ENCODE peak calls at places on chromosome 10, in eight cellular contexts. One of them, this sample, is unnamed.

GRCh38 chr10:43861966-43862751 is 213.5 kb upstream of the ZNF32 start:
- DNase-seq in spleen: no peak
- DNase-seq in Peyer's patch: no peak
- DNase-seq in uterus: no peak
- DNase-seq in prostate gland: no peak
- DNase-seq in body of pancreas: no peak
- DNase-seq in A549: no peak
- DNase-seq in ovary: no peak
- DNase-seq in this sample: no peak

GRCh38 chr10:46006219-46006618 is 24.2 kb downstream of the NCOA4 start:
- DNase-seq in spleen: no peak
- DNase-seq in Peyer's patch: no peak
- DNase-seq in uterus: no peak
- DNase-seq in prostate gland: no peak
- DNase-seq in body of pancreas: no peak
- DNase-seq in A549: no peak
- DNase-seq in ovary: no peak
- DNase-seq in this sample: no peak

GRCh38 chr10:33732176-33733025 is 397.9 kb upstream of the NRP1 start:
- DNase-seq in spleen: no peak
- DNase-seq in Peyer's patch: no peak
- DNase-seq in uterus: no peak
- DNase-seq in prostate gland: no peak
- DNase-seq in body of pancreas: no peak
- DNase-seq in A549: no peak
- DNase-seq in ovary: no peak
- DNase-seq in this sample: no peak

GRCh38 chr10:100303724-100304319 is 17.3 kb upstream of the BLOC1S2 start:
- DNase-seq in spleen: no peak
- DNase-seq in Peyer's patch: no peak
- DNase-seq in uterus: no peak
- DNase-seq in prostate gland: no peak
- DNase-seq in body of pancreas: no peak
- DNase-seq in A549: peak
- DNase-seq in ovary: no peak
- DNase-seq in this sample: no peak

GRCh38 chr10:30782543-30783461 is 153.2 kb upstream of the LYZL2 start:
- DNase-seq in spleen: no peak
- DNase-seq in Peyer's patch: no peak
- DNase-seq in uterus: no peak
- DNase-seq in prostate gland: no peak
- DNase-seq in body of pancreas: no peak
- DNase-seq in A549: no peak
- DNase-seq in ovary: no peak
- DNase-seq in this sample: peak

GRCh38 chr10:86684305-86684704 is 16.0 kb downstream of the LDB3 start:
- DNase-seq in spleen: no peak
- DNase-seq in Peyer's patch: no peak
- DNase-seq in uterus: peak
- DNase-seq in prostate gland: no peak
- DNase-seq in body of pancreas: no peak
- DNase-seq in A549: no peak
- DNase-seq in ovary: peak
- DNase-seq in this sample: peak

GRCh38 chr10:116694253-116694926 is 48.0 kb downstream of the HSPA12A start:
- DNase-seq in spleen: no peak
- DNase-seq in Peyer's patch: no peak
- DNase-seq in uterus: no peak
- DNase-seq in prostate gland: no peak
- DNase-seq in body of pancreas: no peak
- DNase-seq in A549: no peak
- DNase-seq in ovary: no peak
- DNase-seq in this sample: no peak

GRCh38 chr10:77643795-77644468 is 6.3 kb upstream of the KCNMA1 start:
- DNase-seq in spleen: no peak
- DNase-seq in Peyer's patch: no peak
- DNase-seq in uterus: no peak
- DNase-seq in prostate gland: peak
- DNase-seq in body of pancreas: peak
- DNase-seq in A549: peak
- DNase-seq in ovary: peak
- DNase-seq in this sample: no peak

GRCh38 chr10:110052911-110053310 is 45.1 kb downstream of the ADD3 start:
- DNase-seq in spleen: no peak
- DNase-seq in Peyer's patch: no peak
- DNase-seq in uterus: no peak
- DNase-seq in prostate gland: no peak
- DNase-seq in body of pancreas: no peak
- DNase-seq in A549: no peak
- DNase-seq in ovary: no peak
- DNase-seq in this sample: no peak

GRCh38 chr10:86536294-86536861 is 14.8 kb upstream of the WAPL start:
- DNase-seq in spleen: peak
- DNase-seq in Peyer's patch: peak
- DNase-seq in uterus: no peak
- DNase-seq in prostate gland: no peak
- DNase-seq in body of pancreas: no peak
- DNase-seq in A549: no peak
- DNase-seq in ovary: no peak
- DNase-seq in this sample: no peak

GRCh38 chr10:62323751-62324150 is 50.4 kb upstream of the ZNF365 start:
- DNase-seq in spleen: no peak
- DNase-seq in Peyer's patch: no peak
- DNase-seq in uterus: no peak
- DNase-seq in prostate gland: no peak
- DNase-seq in body of pancreas: no peak
- DNase-seq in A549: no peak
- DNase-seq in ovary: no peak
- DNase-seq in this sample: no peak

DNA sequence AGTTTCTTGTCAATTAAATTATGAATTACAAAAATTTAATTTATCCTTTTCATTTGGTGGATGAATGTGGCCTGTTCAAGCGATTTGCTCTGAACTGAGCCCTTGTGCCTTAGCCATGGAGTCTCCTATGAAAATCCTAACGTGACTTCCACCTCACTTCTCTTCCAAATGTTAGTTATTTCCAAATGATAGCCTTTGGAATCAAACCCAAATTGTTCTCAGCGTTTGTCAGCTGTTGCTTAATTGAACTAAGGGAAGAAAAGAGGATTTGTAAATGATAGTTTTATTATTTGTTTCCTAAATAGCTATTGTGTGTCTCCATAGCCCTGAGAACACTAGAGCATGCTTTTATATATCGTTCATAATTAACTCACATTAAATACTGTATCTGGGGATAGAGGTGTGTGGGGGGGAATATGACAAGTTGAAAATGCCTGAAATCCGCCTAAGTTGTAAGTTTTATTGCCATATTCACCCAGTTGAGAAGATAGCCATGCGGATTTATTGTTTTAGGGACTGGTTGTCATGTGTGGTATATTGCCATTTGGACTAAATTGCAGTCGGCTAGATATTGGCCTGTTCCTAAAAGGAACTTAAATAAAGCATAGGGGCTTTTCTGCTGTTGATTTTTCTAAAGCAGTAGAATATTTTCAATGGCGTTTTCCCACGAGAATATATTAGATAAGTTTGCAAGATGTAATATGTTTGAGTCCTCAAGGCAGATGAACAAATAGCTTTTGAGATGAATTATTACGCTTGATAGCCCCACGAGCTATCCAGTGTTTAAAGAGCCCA is 2.6 kb downstream of the CELF2 start:
- DNase-seq in spleen: no peak
- DNase-seq in Peyer's patch: no peak
- DNase-seq in uterus: no peak
- DNase-seq in prostate gland: no peak
- DNase-seq in body of pancreas: no peak
- DNase-seq in A549: no peak
- DNase-seq in ovary: no peak
- DNase-seq in this sample: no peak
- H3K4me3 ChIP-seq in spleen: no peak
- H3K4me3 ChIP-seq in Peyer's patch: no peak
- H3K4me3 ChIP-seq in uterus: peak
- H3K4me3 ChIP-seq in prostate gland: no peak
- H3K4me3 ChIP-seq in body of pancreas: no peak
- H3K4me3 ChIP-seq in A549: no peak
- H3K4me3 ChIP-seq in ovary: peak
- H3K4me3 ChIP-seq in this sample: peak

DNA sequence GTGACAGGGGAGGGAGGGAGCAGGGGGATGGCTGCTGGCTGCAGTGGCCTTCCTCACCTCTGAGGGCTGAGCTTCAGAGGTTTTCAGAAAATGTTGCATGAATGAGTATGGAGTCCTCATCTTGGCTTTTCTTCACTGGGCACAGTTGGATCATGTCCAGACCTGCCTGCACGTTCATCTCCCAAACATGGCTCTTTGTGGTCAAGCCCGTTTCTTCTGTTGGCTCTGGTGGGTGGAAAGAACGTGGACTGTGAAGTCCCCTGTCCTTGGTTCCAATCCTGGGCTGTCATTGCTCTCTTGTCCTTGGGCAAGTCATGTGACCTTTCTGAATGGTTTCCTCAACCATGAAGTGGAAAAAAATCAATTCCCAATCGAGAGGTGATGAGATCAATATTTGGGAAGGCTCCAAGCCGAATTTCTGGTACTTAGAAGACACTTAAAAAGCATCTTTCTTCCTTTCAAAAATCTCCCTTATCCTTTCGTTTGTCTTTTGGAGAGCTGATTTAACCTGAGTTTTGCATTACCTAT is 34.5 kb downstream of the TSPAN14 start:
- DNase-seq in spleen: peak
- DNase-seq in Peyer's patch: no peak
- DNase-seq in uterus: no peak
- DNase-seq in prostate gland: no peak
- DNase-seq in body of pancreas: no peak
- DNase-seq in A549: no peak
- DNase-seq in ovary: no peak
- DNase-seq in this sample: no peak
- H3K27ac ChIP-seq in spleen: peak
- H3K27ac ChIP-seq in Peyer's patch: peak
- H3K27ac ChIP-seq in uterus: no peak
- H3K27ac ChIP-seq in prostate gland: no peak
- H3K27ac ChIP-seq in body of pancreas: no peak
- H3K27ac ChIP-seq in A549: peak
- H3K27ac ChIP-seq in ovary: no peak
- H3K27ac ChIP-seq in this sample: no peak

GRCh38 chr10:67884842-67885680 is 605 bp downstream of the SIRT1 start:
- DNase-seq in spleen: peak
- DNase-seq in Peyer's patch: peak
- DNase-seq in uterus: peak
- DNase-seq in prostate gland: peak
- DNase-seq in body of pancreas: peak
- DNase-seq in A549: peak
- DNase-seq in ovary: peak
- DNase-seq in this sample: peak
- TF ChIP-seq POLR2A in spleen: no peak
- TF ChIP-seq POLR2A in Peyer's patch: peak
- TF ChIP-seq POLR2A in uterus: no peak
- TF ChIP-seq POLR2A in prostate gland: peak
- TF ChIP-seq POLR2A in body of pancreas: peak
- TF ChIP-seq POLR2A in A549: peak
- TF ChIP-seq POLR2A in ovary: no peak
- TF ChIP-seq POLR2A in this sample: peak

DNA sequence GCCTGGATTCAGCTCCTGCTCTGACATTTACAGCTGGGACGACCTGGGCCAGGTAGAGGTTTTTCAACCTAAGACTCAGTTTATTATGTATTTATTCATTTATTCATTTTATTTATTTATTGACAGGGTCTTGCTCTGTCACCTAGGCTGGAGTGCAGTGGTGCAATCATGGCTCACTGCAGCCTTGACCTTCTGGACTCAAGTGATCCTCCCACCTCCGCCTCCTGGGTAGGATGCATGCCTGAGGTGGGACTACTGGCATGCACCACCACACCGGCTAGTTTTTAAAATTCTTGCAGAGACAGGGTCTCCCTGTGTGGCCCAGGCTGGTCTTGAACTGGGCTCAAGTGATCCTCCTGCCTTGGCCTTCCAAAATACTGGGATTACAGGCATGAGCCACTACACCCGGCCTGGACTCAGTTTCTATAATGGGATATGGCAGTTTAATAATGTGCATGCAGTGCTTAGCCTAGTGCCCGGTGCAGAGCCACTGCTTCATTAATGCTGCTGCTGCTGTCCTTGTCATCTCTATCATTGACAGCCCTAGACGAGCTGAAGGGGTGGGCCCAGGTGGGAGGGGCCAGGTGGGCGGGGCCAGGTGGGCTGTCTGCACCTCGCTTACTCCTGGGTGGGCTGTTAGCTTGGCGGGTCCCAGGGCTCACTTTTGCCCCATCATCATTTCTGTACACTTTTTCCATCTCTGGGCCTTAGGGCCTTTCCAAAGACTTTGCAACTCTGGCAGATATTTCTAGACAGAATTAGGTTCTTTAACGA is 92.6 kb downstream of the LHPP start:
- DNase-seq in spleen: no peak
- DNase-seq in Peyer's patch: no peak
- DNase-seq in uterus: no peak
- DNase-seq in prostate gland: no peak
- DNase-seq in body of pancreas: no peak
- DNase-seq in A549: no peak
- DNase-seq in ovary: no peak
- DNase-seq in this sample: no peak
- H3K4me3 ChIP-seq in spleen: no peak
- H3K4me3 ChIP-seq in Peyer's patch: no peak
- H3K4me3 ChIP-seq in uterus: no peak
- H3K4me3 ChIP-seq in prostate gland: no peak
- H3K4me3 ChIP-seq in body of pancreas: no peak
- H3K4me3 ChIP-seq in A549: no peak
- H3K4me3 ChIP-seq in ovary: no peak
- H3K4me3 ChIP-seq in this sample: no peak

GRCh38 chr10:113244750-113245149 is 294.7 kb downstream of the TCF7L2 start:
- DNase-seq in spleen: peak
- DNase-seq in Peyer's patch: no peak
- DNase-seq in uterus: no peak
- DNase-seq in prostate gland: no peak
- DNase-seq in body of pancreas: no peak
- DNase-seq in A549: no peak
- DNase-seq in ovary: no peak
- DNase-seq in this sample: no peak
- H3K27ac ChIP-seq in spleen: no peak
- H3K27ac ChIP-seq in Peyer's patch: no peak
- H3K27ac ChIP-seq in uterus: no peak
- H3K27ac ChIP-seq in prostate gland: no peak
- H3K27ac ChIP-seq in body of pancreas: no peak
- H3K27ac ChIP-seq in A549: no peak
- H3K27ac ChIP-seq in ovary: no peak
- H3K27ac ChIP-seq in this sample: no peak

This sample was measured in gastrocnemius medialis.